ENCODE peak calls at places on chromosome 1, in eight cellular contexts. One of them, this sample, is unnamed.

GRCh38 chr1:93817819-93818569 is 61.0 kb downstream of the DNTTIP2 start:
- DNase-seq in mesenteric fat pad: no peak
- DNase-seq in fibroblast of the conjunctiva: no peak
- DNase-seq in CD8-positive, alpha-beta memory T cell: peak; percentile 23
- DNase-seq in occipital lobe: no peak
- DNase-seq in naive thymus-derived CD4-positive, alpha-beta T cell: no peak
- DNase-seq in NCI-H1105: no peak
- DNase-seq in upper lobe of right lung: no peak
- DNase-seq in this sample: no peak

GRCh38 chr1:217261636-217262035 is 369.3 kb downstream of the GPATCH2 start:
- DNase-seq in mesenteric fat pad: no peak
- DNase-seq in fibroblast of the conjunctiva: no peak
- DNase-seq in CD8-positive, alpha-beta memory T cell: no peak
- DNase-seq in occipital lobe: no peak
- DNase-seq in naive thymus-derived CD4-positive, alpha-beta T cell: no peak
- DNase-seq in NCI-H1105: no peak
- DNase-seq in upper lobe of right lung: no peak
- DNase-seq in this sample: no peak

GRCh38 chr1:218090459-218090858 is 194.6 kb upstream of the RRP15 start:
- DNase-seq in mesenteric fat pad: no peak
- DNase-seq in fibroblast of the conjunctiva: no peak
- DNase-seq in CD8-positive, alpha-beta memory T cell: no peak
- DNase-seq in occipital lobe: no peak
- DNase-seq in naive thymus-derived CD4-positive, alpha-beta T cell: no peak
- DNase-seq in NCI-H1105: no peak
- DNase-seq in upper lobe of right lung: no peak
- DNase-seq in this sample: no peak

GRCh38 chr1:84644472-84644871 is 45.8 kb downstream of the SSX2IP start:
- DNase-seq in mesenteric fat pad: no peak
- DNase-seq in fibroblast of the conjunctiva: no peak
- DNase-seq in CD8-positive, alpha-beta memory T cell: no peak
- DNase-seq in occipital lobe: no peak
- DNase-seq in naive thymus-derived CD4-positive, alpha-beta T cell: no peak
- DNase-seq in NCI-H1105: no peak
- DNase-seq in upper lobe of right lung: no peak
- DNase-seq in this sample: no peak

GRCh38 chr1:245888809-245889208 is 618.3 kb downstream of the SMYD3 start:
- DNase-seq in mesenteric fat pad: no peak
- DNase-seq in fibroblast of the conjunctiva: no peak
- DNase-seq in CD8-positive, alpha-beta memory T cell: no peak
- DNase-seq in occipital lobe: no peak
- DNase-seq in naive thymus-derived CD4-positive, alpha-beta T cell: peak; percentile 14
- DNase-seq in NCI-H1105: no peak
- DNase-seq in upper lobe of right lung: no peak
- DNase-seq in this sample: no peak

GRCh38 chr1:171438441-171438840 is 46.9 kb upstream of the PRRC2C start:
- DNase-seq in mesenteric fat pad: no peak
- DNase-seq in fibroblast of the conjunctiva: peak; percentile 94
- DNase-seq in CD8-positive, alpha-beta memory T cell: no peak
- DNase-seq in occipital lobe: no peak
- DNase-seq in naive thymus-derived CD4-positive, alpha-beta T cell: no peak
- DNase-seq in NCI-H1105: no peak
- DNase-seq in upper lobe of right lung: no peak
- DNase-seq in this sample: no peak

GRCh38 chr1:24745711-24746582 is 700 bp downstream of the CLIC4 start:
- DNase-seq in mesenteric fat pad: no peak
- DNase-seq in fibroblast of the conjunctiva: no peak
- DNase-seq in CD8-positive, alpha-beta memory T cell: no peak
- DNase-seq in occipital lobe: no peak
- DNase-seq in naive thymus-derived CD4-positive, alpha-beta T cell: no peak
- DNase-seq in NCI-H1105: no peak
- DNase-seq in upper lobe of right lung: peak; percentile 77
- DNase-seq in this sample: peak; percentile 22

GRCh38 chr1:218357893-218358232 is 12.7 kb downstream of the TGFB2 start:
- DNase-seq in mesenteric fat pad: no peak
- DNase-seq in fibroblast of the conjunctiva: no peak
- DNase-seq in CD8-positive, alpha-beta memory T cell: no peak
- DNase-seq in occipital lobe: no peak
- DNase-seq in naive thymus-derived CD4-positive, alpha-beta T cell: no peak
- DNase-seq in NCI-H1105: no peak
- DNase-seq in upper lobe of right lung: no peak
- DNase-seq in this sample: no peak

GRCh38 chr1:40273547-40274166 is 15.6 kb downstream of the ZMPSTE24 start:
- DNase-seq in mesenteric fat pad: no peak
- DNase-seq in fibroblast of the conjunctiva: no peak
- DNase-seq in CD8-positive, alpha-beta memory T cell: no peak
- DNase-seq in occipital lobe: no peak
- DNase-seq in naive thymus-derived CD4-positive, alpha-beta T cell: no peak
- DNase-seq in NCI-H1105: no peak
- DNase-seq in upper lobe of right lung: no peak
- DNase-seq in this sample: no peak

GRCh38 chr1:1157426-1157913 is 16.2 kb upstream of the TTLL10 start:
- DNase-seq in mesenteric fat pad: peak; percentile 94
- DNase-seq in fibroblast of the conjunctiva: peak; percentile 68
- DNase-seq in CD8-positive, alpha-beta memory T cell: peak; percentile 49
- DNase-seq in occipital lobe: peak; percentile 68
- DNase-seq in naive thymus-derived CD4-positive, alpha-beta T cell: peak; percentile 37
- DNase-seq in NCI-H1105: no peak
- DNase-seq in upper lobe of right lung: peak; percentile 95
- DNase-seq in this sample: peak; percentile 57

GRCh38 chr1:156104065-156104810 is 10.3 kb upstream of the LMNA start:
- DNase-seq in mesenteric fat pad: no peak
- DNase-seq in fibroblast of the conjunctiva: peak; percentile 94
- DNase-seq in CD8-positive, alpha-beta memory T cell: no peak
- DNase-seq in occipital lobe: no peak
- DNase-seq in naive thymus-derived CD4-positive, alpha-beta T cell: no peak
- DNase-seq in NCI-H1105: no peak
- DNase-seq in upper lobe of right lung: peak; percentile 85
- DNase-seq in this sample: no peak